ENCODE peak calls at places on chromosome 15, in ten cellular contexts. One of them, this sample, is unnamed.

GRCh38 chr15:100252779-100253417 is 88.9 kb downstream of the ADAMTS17 start:
- DNase-seq in NCI-H2227 treated with DMSO at 0.1 percent for 48 hours: no peak
- DNase-seq in stimulated activated CD8-positive, alpha-beta memory T cell treated with anti-CD3 and anti-CD28 coated beads, Interleukin-2, amount 100 ng/mL, for 48 hours: no peak
- DNase-seq in cardiac fibroblast: no peak
- DNase-seq in breast epithelium: no peak
- DNase-seq in mucosa of gallbladder: no peak
- DNase-seq in NCI-H1092 treated with DMSO at 0.1 percent for 48 hours: no peak
- DNase-seq in thyroid gland: no peak
- DNase-seq in fibroblast of gingiva: no peak
- DNase-seq in GOT3: no peak
- DNase-seq in this sample: no peak

GRCh38 chr15:66066439-66066838 is 187.1 kb downstream of the MEGF11 start:
- DNase-seq in stimulated activated CD8-positive, alpha-beta memory T cell treated with anti-CD3 and anti-CD28 coated beads, Interleukin-2, amount 100 ng/mL, for 48 hours: no peak
- DNase-seq in NCI-H2227 treated with DMSO at 0.1 percent for 48 hours: no peak
- DNase-seq in thyroid gland: no peak
- DNase-seq in mucosa of gallbladder: no peak
- DNase-seq in fibroblast of gingiva: no peak
- DNase-seq in GOT3: no peak
- DNase-seq in NCI-H1092 treated with DMSO at 0.1 percent for 48 hours: peak
- DNase-seq in cardiac fibroblast: no peak
- DNase-seq in breast epithelium: no peak
- DNase-seq in this sample: no peak

GRCh38 chr15:49415638-49416037 is 7.4 kb upstream of the FGF7 start:
- DNase-seq in breast epithelium: no peak
- DNase-seq in stimulated activated CD8-positive, alpha-beta memory T cell treated with anti-CD3 and anti-CD28 coated beads, Interleukin-2, amount 100 ng/mL, for 48 hours: no peak
- DNase-seq in mucosa of gallbladder: no peak
- DNase-seq in NCI-H1092 treated with DMSO at 0.1 percent for 48 hours: no peak
- DNase-seq in fibroblast of gingiva: peak
- DNase-seq in cardiac fibroblast: peak
- DNase-seq in NCI-H2227 treated with DMSO at 0.1 percent for 48 hours: no peak
- DNase-seq in thyroid gland: no peak
- DNase-seq in GOT3: no peak
- DNase-seq in this sample: no peak

GRCh38 chr15:65881766-65882434 is 12.6 kb downstream of the RAB11A start:
- DNase-seq in cardiac fibroblast: no peak
- DNase-seq in GOT3: no peak
- DNase-seq in breast epithelium: no peak
- DNase-seq in stimulated activated CD8-positive, alpha-beta memory T cell treated with anti-CD3 and anti-CD28 coated beads, Interleukin-2, amount 100 ng/mL, for 48 hours: no peak
- DNase-seq in fibroblast of gingiva: no peak
- DNase-seq in mucosa of gallbladder: no peak
- DNase-seq in NCI-H1092 treated with DMSO at 0.1 percent for 48 hours: no peak
- DNase-seq in NCI-H2227 treated with DMSO at 0.1 percent for 48 hours: no peak
- DNase-seq in thyroid gland: no peak
- DNase-seq in this sample: no peak

GRCh38 chr15:39579487-39580116 is 1.3 kb upstream of the THBS1 start:
- DNase-seq in GOT3: no peak
- DNase-seq in mucosa of gallbladder: peak
- DNase-seq in cardiac fibroblast: peak
- DNase-seq in breast epithelium: peak
- DNase-seq in NCI-H2227 treated with DMSO at 0.1 percent for 48 hours: no peak
- DNase-seq in NCI-H1092 treated with DMSO at 0.1 percent for 48 hours: peak
- DNase-seq in stimulated activated CD8-positive, alpha-beta memory T cell treated with anti-CD3 and anti-CD28 coated beads, Interleukin-2, amount 100 ng/mL, for 48 hours: no peak
- DNase-seq in thyroid gland: peak
- DNase-seq in fibroblast of gingiva: peak
- DNase-seq in this sample: peak

GRCh38 chr15:94586099-94586498 is 354.7 kb downstream of the MCTP2 start:
- DNase-seq in cardiac fibroblast: no peak
- DNase-seq in stimulated activated CD8-positive, alpha-beta memory T cell treated with anti-CD3 and anti-CD28 coated beads, Interleukin-2, amount 100 ng/mL, for 48 hours: no peak
- DNase-seq in mucosa of gallbladder: no peak
- DNase-seq in breast epithelium: no peak
- DNase-seq in fibroblast of gingiva: no peak
- DNase-seq in GOT3: no peak
- DNase-seq in NCI-H2227 treated with DMSO at 0.1 percent for 48 hours: no peak
- DNase-seq in thyroid gland: no peak
- DNase-seq in NCI-H1092 treated with DMSO at 0.1 percent for 48 hours: no peak
- DNase-seq in this sample: no peak

GRCh38 chr15:48025118-48025517 is 95.7 kb upstream of the SLC24A5 start:
- DNase-seq in GOT3: no peak
- DNase-seq in breast epithelium: no peak
- DNase-seq in fibroblast of gingiva: no peak
- DNase-seq in stimulated activated CD8-positive, alpha-beta memory T cell treated with anti-CD3 and anti-CD28 coated beads, Interleukin-2, amount 100 ng/mL, for 48 hours: no peak
- DNase-seq in mucosa of gallbladder: no peak
- DNase-seq in cardiac fibroblast: peak
- DNase-seq in NCI-H2227 treated with DMSO at 0.1 percent for 48 hours: no peak
- DNase-seq in thyroid gland: no peak
- DNase-seq in NCI-H1092 treated with DMSO at 0.1 percent for 48 hours: no peak
- DNase-seq in this sample: no peak

GRCh38 chr15:96170616-96171270 is 159.8 kb upstream of the NR2F2 start:
- DNase-seq in stimulated activated CD8-positive, alpha-beta memory T cell treated with anti-CD3 and anti-CD28 coated beads, Interleukin-2, amount 100 ng/mL, for 48 hours: no peak
- DNase-seq in mucosa of gallbladder: peak
- DNase-seq in NCI-H2227 treated with DMSO at 0.1 percent for 48 hours: no peak
- DNase-seq in NCI-H1092 treated with DMSO at 0.1 percent for 48 hours: no peak
- DNase-seq in thyroid gland: no peak
- DNase-seq in GOT3: no peak
- DNase-seq in cardiac fibroblast: no peak
- DNase-seq in breast epithelium: no peak
- DNase-seq in fibroblast of gingiva: no peak
- DNase-seq in this sample: no peak

GRCh38 chr15:41801850-41802455 is 25.9 kb upstream of the JMJD7 start:
- DNase-seq in NCI-H1092 treated with DMSO at 0.1 percent for 48 hours: no peak
- DNase-seq in stimulated activated CD8-positive, alpha-beta memory T cell treated with anti-CD3 and anti-CD28 coated beads, Interleukin-2, amount 100 ng/mL, for 48 hours: no peak
- DNase-seq in cardiac fibroblast: peak
- DNase-seq in thyroid gland: no peak
- DNase-seq in GOT3: no peak
- DNase-seq in NCI-H2227 treated with DMSO at 0.1 percent for 48 hours: no peak
- DNase-seq in mucosa of gallbladder: no peak
- DNase-seq in fibroblast of gingiva: no peak
- DNase-seq in breast epithelium: no peak
- DNase-seq in this sample: no peak

GRCh38 chr15:45386420-45386819 is 8.1 kb upstream of the GATM start:
- DNase-seq in NCI-H1092 treated with DMSO at 0.1 percent for 48 hours: no peak
- DNase-seq in NCI-H2227 treated with DMSO at 0.1 percent for 48 hours: no peak
- DNase-seq in GOT3: no peak
- DNase-seq in cardiac fibroblast: no peak
- DNase-seq in stimulated activated CD8-positive, alpha-beta memory T cell treated with anti-CD3 and anti-CD28 coated beads, Interleukin-2, amount 100 ng/mL, for 48 hours: no peak
- DNase-seq in breast epithelium: no peak
- DNase-seq in mucosa of gallbladder: no peak
- DNase-seq in fibroblast of gingiva: no peak
- DNase-seq in thyroid gland: no peak
- DNase-seq in this sample: no peak

GRCh38 chr15:40305281-40305680 is 2.5 kb downstream of the PLCB2 start:
- DNase-seq in GOT3: no peak
- DNase-seq in breast epithelium: no peak
- DNase-seq in stimulated activated CD8-positive, alpha-beta memory T cell treated with anti-CD3 and anti-CD28 coated beads, Interleukin-2, amount 100 ng/mL, for 48 hours: no peak
- DNase-seq in cardiac fibroblast: no peak
- DNase-seq in thyroid gland: no peak
- DNase-seq in NCI-H2227 treated with DMSO at 0.1 percent for 48 hours: no peak
- DNase-seq in mucosa of gallbladder: no peak
- DNase-seq in NCI-H1092 treated with DMSO at 0.1 percent for 48 hours: no peak
- DNase-seq in fibroblast of gingiva: no peak
- DNase-seq in this sample: no peak

GRCh38 chr15:84797212-84797611 is 19.9 kb upstream of the ALPK3 start:
- DNase-seq in breast epithelium: no peak
- DNase-seq in cardiac fibroblast: peak
- DNase-seq in NCI-H1092 treated with DMSO at 0.1 percent for 48 hours: no peak
- DNase-seq in stimulated activated CD8-positive, alpha-beta memory T cell treated with anti-CD3 and anti-CD28 coated beads, Interleukin-2, amount 100 ng/mL, for 48 hours: no peak
- DNase-seq in GOT3: no peak
- DNase-seq in NCI-H2227 treated with DMSO at 0.1 percent for 48 hours: no peak
- DNase-seq in mucosa of gallbladder: no peak
- DNase-seq in fibroblast of gingiva: peak
- DNase-seq in thyroid gland: no peak
- DNase-seq in this sample: no peak

GRCh38 chr15:44713006-44713966 is 2.0 kb downstream of the B2M start:
- DNase-seq in NCI-H2227 treated with DMSO at 0.1 percent for 48 hours: peak
- DNase-seq in thyroid gland: no peak
- DNase-seq in fibroblast of gingiva: peak
- DNase-seq in GOT3: no peak
- DNase-seq in breast epithelium: no peak
- DNase-seq in cardiac fibroblast: peak
- DNase-seq in stimulated activated CD8-positive, alpha-beta memory T cell treated with anti-CD3 and anti-CD28 coated beads, Interleukin-2, amount 100 ng/mL, for 48 hours: no peak
- DNase-seq in mucosa of gallbladder: no peak
- DNase-seq in NCI-H1092 treated with DMSO at 0.1 percent for 48 hours: peak
- DNase-seq in this sample: no peak

GRCh38 chr15:57969355-57969754 is 96.2 kb downstream of the ALDH1A2 start:
- DNase-seq in fibroblast of gingiva: peak
- DNase-seq in stimulated activated CD8-positive, alpha-beta memory T cell treated with anti-CD3 and anti-CD28 coated beads, Interleukin-2, amount 100 ng/mL, for 48 hours: no peak
- DNase-seq in GOT3: no peak
- DNase-seq in NCI-H1092 treated with DMSO at 0.1 percent for 48 hours: no peak
- DNase-seq in cardiac fibroblast: peak
- DNase-seq in NCI-H2227 treated with DMSO at 0.1 percent for 48 hours: no peak
- DNase-seq in thyroid gland: no peak
- DNase-seq in mucosa of gallbladder: no peak
- DNase-seq in breast epithelium: no peak
- DNase-seq in this sample: no peak

GRCh38 chr15:93300796-93301195 is 211.8 kb upstream of the RGMA start:
- DNase-seq in cardiac fibroblast: no peak
- DNase-seq in thyroid gland: no peak
- DNase-seq in mucosa of gallbladder: no peak
- DNase-seq in NCI-H2227 treated with DMSO at 0.1 percent for 48 hours: no peak
- DNase-seq in fibroblast of gingiva: no peak
- DNase-seq in NCI-H1092 treated with DMSO at 0.1 percent for 48 hours: peak
- DNase-seq in GOT3: no peak
- DNase-seq in breast epithelium: no peak
- DNase-seq in stimulated activated CD8-positive, alpha-beta memory T cell treated with anti-CD3 and anti-CD28 coated beads, Interleukin-2, amount 100 ng/mL, for 48 hours: no peak
- DNase-seq in this sample: no peak

GRCh38 chr15:79989682-79990081 is 18.7 kb upstream of the BCL2A1 start:
- DNase-seq in stimulated activated CD8-positive, alpha-beta memory T cell treated with anti-CD3 and anti-CD28 coated beads, Interleukin-2, amount 100 ng/mL, for 48 hours: no peak
- DNase-seq in NCI-H2227 treated with DMSO at 0.1 percent for 48 hours: no peak
- DNase-seq in GOT3: no peak
- DNase-seq in NCI-H1092 treated with DMSO at 0.1 percent for 48 hours: no peak
- DNase-seq in breast epithelium: no peak
- DNase-seq in thyroid gland: no peak
- DNase-seq in fibroblast of gingiva: peak
- DNase-seq in mucosa of gallbladder: no peak
- DNase-seq in cardiac fibroblast: peak
- DNase-seq in this sample: no peak

GRCh38 chr15:92898988-92899909 is 875 bp upstream of the CHD2 start:
- DNase-seq in thyroid gland: no peak
- DNase-seq in GOT3: no peak
- DNase-seq in cardiac fibroblast: peak
- DNase-seq in stimulated activated CD8-positive, alpha-beta memory T cell treated with anti-CD3 and anti-CD28 coated beads, Interleukin-2, amount 100 ng/mL, for 48 hours: no peak
- DNase-seq in NCI-H2227 treated with DMSO at 0.1 percent for 48 hours: no peak
- DNase-seq in breast epithelium: no peak
- DNase-seq in mucosa of gallbladder: no peak
- DNase-seq in NCI-H1092 treated with DMSO at 0.1 percent for 48 hours: no peak
- DNase-seq in fibroblast of gingiva: no peak
- DNase-seq in this sample: no peak

GRCh38 chr15:97600190-97600589 is 360.3 kb upstream of the ARRDC4 start:
- DNase-seq in cardiac fibroblast: no peak
- DNase-seq in GOT3: no peak
- DNase-seq in breast epithelium: no peak
- DNase-seq in NCI-H1092 treated with DMSO at 0.1 percent for 48 hours: no peak
- DNase-seq in fibroblast of gingiva: no peak
- DNase-seq in NCI-H2227 treated with DMSO at 0.1 percent for 48 hours: no peak
- DNase-seq in mucosa of gallbladder: no peak
- DNase-seq in thyroid gland: no peak
- DNase-seq in stimulated activated CD8-positive, alpha-beta memory T cell treated with anti-CD3 and anti-CD28 coated beads, Interleukin-2, amount 100 ng/mL, for 48 hours: no peak
- DNase-seq in this sample: no peak

GRCh38 chr15:69897471-69898237 is 200.1 kb downstream of the TLE3 start:
- DNase-seq in thyroid gland: no peak
- DNase-seq in breast epithelium: no peak
- DNase-seq in mucosa of gallbladder: no peak
- DNase-seq in fibroblast of gingiva: no peak
- DNase-seq in NCI-H2227 treated with DMSO at 0.1 percent for 48 hours: no peak
- DNase-seq in stimulated activated CD8-positive, alpha-beta memory T cell treated with anti-CD3 and anti-CD28 coated beads, Interleukin-2, amount 100 ng/mL, for 48 hours: no peak
- DNase-seq in cardiac fibroblast: no peak
- DNase-seq in GOT3: no peak
- DNase-seq in NCI-H1092 treated with DMSO at 0.1 percent for 48 hours: peak
- DNase-seq in this sample: no peak

GRCh38 chr15:57038040-57038439 is 119.6 kb downstream of the TCF12 start:
- DNase-seq in GOT3: no peak
- DNase-seq in fibroblast of gingiva: no peak
- DNase-seq in thyroid gland: no peak
- DNase-seq in NCI-H1092 treated with DMSO at 0.1 percent for 48 hours: no peak
- DNase-seq in mucosa of gallbladder: no peak
- DNase-seq in cardiac fibroblast: no peak
- DNase-seq in breast epithelium: no peak
- DNase-seq in stimulated activated CD8-positive, alpha-beta memory T cell treated with anti-CD3 and anti-CD28 coated beads, Interleukin-2, amount 100 ng/mL, for 48 hours: no peak
- DNase-seq in NCI-H2227 treated with DMSO at 0.1 percent for 48 hours: no peak
- DNase-seq in this sample: no peak

GRCh38 chr15:62730825-62731224 is 311.7 kb upstream of the TPM1 start:
- DNase-seq in GOT3: no peak
- DNase-seq in fibroblast of gingiva: no peak
- DNase-seq in NCI-H2227 treated with DMSO at 0.1 percent for 48 hours: no peak
- DNase-seq in mucosa of gallbladder: no peak
- DNase-seq in breast epithelium: no peak
- DNase-seq in stimulated activated CD8-positive, alpha-beta memory T cell treated with anti-CD3 and anti-CD28 coated beads, Interleukin-2, amount 100 ng/mL, for 48 hours: no peak
- DNase-seq in NCI-H1092 treated with DMSO at 0.1 percent for 48 hours: no peak
- DNase-seq in thyroid gland: no peak
- DNase-seq in cardiac fibroblast: no peak
- DNase-seq in this sample: no peak

GRCh38 chr15:81311834-81312459 is 12.0 kb downstream of the STARD5 start:
- DNase-seq in breast epithelium: no peak
- DNase-seq in NCI-H2227 treated with DMSO at 0.1 percent for 48 hours: no peak
- DNase-seq in GOT3: no peak
- DNase-seq in stimulated activated CD8-positive, alpha-beta memory T cell treated with anti-CD3 and anti-CD28 coated beads, Interleukin-2, amount 100 ng/mL, for 48 hours: no peak
- DNase-seq in fibroblast of gingiva: no peak
- DNase-seq in mucosa of gallbladder: no peak
- DNase-seq in thyroid gland: no peak
- DNase-seq in NCI-H1092 treated with DMSO at 0.1 percent for 48 hours: no peak
- DNase-seq in cardiac fibroblast: peak
- DNase-seq in this sample: no peak

GRCh38 chr15:44812029-44812517 is 75.7 kb downstream of the TRIM69 start:
- DNase-seq in NCI-H1092 treated with DMSO at 0.1 percent for 48 hours: peak
- DNase-seq in cardiac fibroblast: no peak
- DNase-seq in GOT3: no peak
- DNase-seq in fibroblast of gingiva: no peak
- DNase-seq in NCI-H2227 treated with DMSO at 0.1 percent for 48 hours: no peak
- DNase-seq in breast epithelium: no peak
- DNase-seq in mucosa of gallbladder: peak
- DNase-seq in stimulated activated CD8-positive, alpha-beta memory T cell treated with anti-CD3 and anti-CD28 coated beads, Interleukin-2, amount 100 ng/mL, for 48 hours: no peak
- DNase-seq in thyroid gland: no peak
- DNase-seq in this sample: no peak

GRCh38 chr15:57518779-57519410 is 72.8 kb upstream of the MYZAP start:
- DNase-seq in fibroblast of gingiva: no peak
- DNase-seq in NCI-H2227 treated with DMSO at 0.1 percent for 48 hours: no peak
- DNase-seq in GOT3: no peak
- DNase-seq in breast epithelium: no peak
- DNase-seq in thyroid gland: peak
- DNase-seq in NCI-H1092 treated with DMSO at 0.1 percent for 48 hours: no peak
- DNase-seq in mucosa of gallbladder: no peak
- DNase-seq in cardiac fibroblast: no peak
- DNase-seq in stimulated activated CD8-positive, alpha-beta memory T cell treated with anti-CD3 and anti-CD28 coated beads, Interleukin-2, amount 100 ng/mL, for 48 hours: no peak
- DNase-seq in this sample: no peak

GRCh38 chr15:91104111-91104510 is 4.1 kb downstream of the SV2B start:
- DNase-seq in fibroblast of gingiva: no peak
- DNase-seq in NCI-H2227 treated with DMSO at 0.1 percent for 48 hours: no peak
- DNase-seq in breast epithelium: no peak
- DNase-seq in mucosa of gallbladder: no peak
- DNase-seq in thyroid gland: peak
- DNase-seq in cardiac fibroblast: no peak
- DNase-seq in NCI-H1092 treated with DMSO at 0.1 percent for 48 hours: peak
- DNase-seq in GOT3: no peak
- DNase-seq in stimulated activated CD8-positive, alpha-beta memory T cell treated with anti-CD3 and anti-CD28 coated beads, Interleukin-2, amount 100 ng/mL, for 48 hours: no peak
- DNase-seq in this sample: no peak

GRCh38 chr15:68227806-68228142 is 1.8 kb downstream of the CLN6 start:
- DNase-seq in breast epithelium: no peak
- DNase-seq in NCI-H1092 treated with DMSO at 0.1 percent for 48 hours: no peak
- DNase-seq in mucosa of gallbladder: no peak
- DNase-seq in NCI-H2227 treated with DMSO at 0.1 percent for 48 hours: no peak
- DNase-seq in GOT3: no peak
- DNase-seq in thyroid gland: no peak
- DNase-seq in cardiac fibroblast: no peak
- DNase-seq in fibroblast of gingiva: no peak
- DNase-seq in stimulated activated CD8-positive, alpha-beta memory T cell treated with anti-CD3 and anti-CD28 coated beads, Interleukin-2, amount 100 ng/mL, for 48 hours: no peak
- DNase-seq in this sample: no peak

GRCh38 chr15:77358545-77359240 is 61.2 kb downstream of the PEAK1 start:
- DNase-seq in fibroblast of gingiva: no peak
- DNase-seq in cardiac fibroblast: no peak
- DNase-seq in thyroid gland: no peak
- DNase-seq in breast epithelium: no peak
- DNase-seq in GOT3: no peak
- DNase-seq in mucosa of gallbladder: no peak
- DNase-seq in NCI-H2227 treated with DMSO at 0.1 percent for 48 hours: no peak
- DNase-seq in stimulated activated CD8-positive, alpha-beta memory T cell treated with anti-CD3 and anti-CD28 coated beads, Interleukin-2, amount 100 ng/mL, for 48 hours: no peak
- DNase-seq in NCI-H1092 treated with DMSO at 0.1 percent for 48 hours: no peak
- DNase-seq in this sample: no peak

GRCh38 chr15:71002321-71002720 is 109.7 kb downstream of the LRRC49 start:
- DNase-seq in thyroid gland: no peak
- DNase-seq in GOT3: no peak
- DNase-seq in mucosa of gallbladder: no peak
- DNase-seq in fibroblast of gingiva: peak
- DNase-seq in NCI-H2227 treated with DMSO at 0.1 percent for 48 hours: no peak
- DNase-seq in cardiac fibroblast: peak
- DNase-seq in breast epithelium: no peak
- DNase-seq in stimulated activated CD8-positive, alpha-beta memory T cell treated with anti-CD3 and anti-CD28 coated beads, Interleukin-2, amount 100 ng/mL, for 48 hours: no peak
- DNase-seq in NCI-H1092 treated with DMSO at 0.1 percent for 48 hours: no peak
- DNase-seq in this sample: no peak